ENCODE peak calls at places on chromosomes 2 and 18, in six cellular contexts. R is HCT116, L is Panc1, O is HepG2, P is H1, S is SK-N-SH. E is an unnamed sample.

GRCh38 chr2:175877845-175878563 is 124.1 kb downstream of the LNPK start:
- DNase-seq in R (no peak), L (no peak), O (no peak), P (no peak), S (no peak), E (no peak)

GRCh38 chr18:47075098-47075883 is 39.9 kb upstream of the ELOA2 start:
- DNase-seq in R (peak; percentile 57), L (no peak), O (no peak), P (no peak), S (no peak), E (peak; percentile 5)

GRCh38 chr2:128420776-128421175 is 102.1 kb upstream of the HS6ST1 start:
- DNase-seq in R (no peak), L (no peak), O (no peak), P (no peak), S (peak; percentile 57), E (no peak)

GRCh38 chr2:160061533-160062282 is 707 bp downstream of the PLA2R1 start:
- DNase-seq in R (no peak), L (no peak), O (no peak), P (no peak), S (peak; percentile 32), E (no peak)

GRCh38 chr2:99819766-99820165 is 322.6 kb downstream of the AFF3 start:
- DNase-seq in R (no peak), L (no peak), O (no peak), P (no peak), S (peak; percentile 30), E (no peak)

GRCh38 chr18:68532328-68532885 is 182.5 kb downstream of the TMX3 start:
- DNase-seq in R (no peak), L (no peak), O (no peak), P (no peak), S (no peak), E (no peak)

GRCh38 chr2:159571540-159572260 is 44.6 kb downstream of the BAZ2B start:
- DNase-seq in R (no peak), L (no peak), O (no peak), P (no peak), S (no peak), E (no peak)

GRCh38 chr2:197255550-197255949 is 55.0 kb downstream of the ANKRD44 start:
- DNase-seq in R (no peak), L (no peak), O (no peak), P (no peak), S (peak; percentile 87), E (no peak)

GRCh38 chr18:47215554-47216138 is 35.8 kb downstream of the SKOR2 start:
- DNase-seq in R (peak; percentile 55), L (no peak), O (peak; percentile 44), P (no peak), S (peak; percentile 54), E (peak; percentile 11)

GRCh38 chr2:202113571-202114142 is 40.6 kb downstream of the KIAA2012 start:
- DNase-seq in R (no peak), L (no peak), O (peak; percentile 29), P (no peak), S (no peak), E (no peak)

GRCh38 chr18:56884511-56884910 is 233.4 kb downstream of the WDR7 start:
- DNase-seq in R (no peak), L (no peak), O (no peak), P (no peak), S (no peak), E (no peak)

GRCh38 chr2:74384051-74384450 is 3.9 kb upstream of the DCTN1 start:
- DNase-seq in R (no peak), L (no peak), O (no peak), P (no peak), S (no peak), E (no peak)

GRCh38 chr2:40127890-40128548 is 323.9 kb downstream of the SLC8A1 start:
- DNase-seq in R (no peak), L (no peak), O (no peak), P (no peak), S (no peak), E (no peak)

GRCh38 chr2:45816273-45816672 is 164.8 kb downstream of the PRKCE start:
- DNase-seq in R (no peak), L (no peak), O (no peak), P (no peak), S (no peak), E (no peak)

GRCh38 chr18:30970201-30970816 is 72.2 kb downstream of the DSC3 start:
- DNase-seq in R (peak; percentile 63), L (no peak), O (peak; percentile 31), P (no peak), S (no peak), E (no peak)

GRCh38 chr18:21389283-21389682 is 147.3 kb downstream of the GREB1L start:
- DNase-seq in R (no peak), L (no peak), O (no peak), P (no peak), S (no peak), E (no peak)

GRCh38 chr2:169776483-169776802 is 22.2 kb upstream of the SSB start:
- DNase-seq in R (no peak), L (no peak), O (no peak), P (no peak), S (no peak), E (no peak)

GRCh38 chr18:53551868-53552426 is 672.5 kb downstream of the MBD2 start:
- DNase-seq in R (no peak), L (no peak), O (no peak), P (no peak), S (no peak), E (no peak)

GRCh38 chr2:60958800-60959199 is 58.7 kb upstream of the PEX13 start:
- DNase-seq in R (no peak), L (no peak), O (no peak), P (no peak), S (no peak), E (no peak)

GRCh38 chr18:32373995-32374394 is 96.7 kb downstream of the GAREM1 start:
- DNase-seq in R (peak; percentile 53), L (no peak), O (no peak), P (no peak), S (no peak), E (no peak)

GRCh38 chr2:1752751-1753150 is 8.4 kb upstream of the PXDN start:
- DNase-seq in R (no peak), L (no peak), O (no peak), P (no peak), S (no peak), E (no peak)

GRCh38 chr2:214591359-214591758 is 180.5 kb downstream of the VWC2L start:
- DNase-seq in R (no peak), L (no peak), O (peak; percentile 7), P (no peak), S (no peak), E (no peak)

GRCh38 chr18:48404707-48405106 is 4.5 kb downstream of the ZBTB7C start:
- DNase-seq in R (no peak), L (no peak), O (no peak), P (no peak), S (peak; percentile 42), E (no peak)

GRCh38 chr2:206502729-206503128 is 59.4 kb downstream of the ADAM23 start:
- DNase-seq in R (no peak), L (no peak), O (no peak), P (no peak), S (no peak), E (no peak)

GRCh38 chr2:120771556-120772208 is 36.0 kb downstream of the GLI2 start:
- DNase-seq in R (no peak), L (no peak), O (no peak), P (no peak), S (no peak), E (no peak)

GRCh38 chr2:209472386-209472832 is 48.6 kb downstream of the MAP2 start:
- DNase-seq in R (no peak), L (no peak), O (no peak), P (no peak), S (no peak), E (no peak)

GRCh38 chr2:55712477-55713060 is 18.9 kb upstream of the PNPT1 start:
- DNase-seq in R (no peak), L (no peak), O (no peak), P (no peak), S (no peak), E (no peak)
- TF ChIP-seq SIN3A in R (no peak), L (no peak), O (no peak), P (no peak), S (no peak), E (no peak)

DNA sequence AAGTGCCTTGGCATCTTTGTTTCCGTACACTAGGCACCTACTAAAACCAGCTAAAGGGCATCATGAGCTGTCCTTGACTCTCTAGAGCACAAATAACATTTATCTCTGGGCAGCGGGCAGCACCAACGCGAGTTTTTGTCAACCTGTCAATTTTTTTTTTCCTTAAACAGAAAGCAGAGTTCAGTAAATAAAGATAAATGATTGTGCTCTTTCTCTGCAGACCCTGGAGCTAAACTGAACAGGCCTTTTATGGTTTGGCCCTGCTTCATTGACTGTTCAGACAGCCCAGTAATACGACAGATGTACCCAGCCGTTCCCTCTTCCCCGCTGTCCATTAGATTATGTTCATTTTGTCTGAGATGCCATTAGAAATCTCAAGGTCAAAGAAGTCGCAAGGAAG is 280.6 kb upstream of the PIK3C3 start:
- DNase-seq in R (no peak), L (no peak), O (no peak), P (no peak), S (peak; percentile 64), E (no peak)
- TF ChIP-seq SIN3A in R (no peak), L (no peak), O (no peak), P (no peak), S (no peak), E (no peak)

DNA sequence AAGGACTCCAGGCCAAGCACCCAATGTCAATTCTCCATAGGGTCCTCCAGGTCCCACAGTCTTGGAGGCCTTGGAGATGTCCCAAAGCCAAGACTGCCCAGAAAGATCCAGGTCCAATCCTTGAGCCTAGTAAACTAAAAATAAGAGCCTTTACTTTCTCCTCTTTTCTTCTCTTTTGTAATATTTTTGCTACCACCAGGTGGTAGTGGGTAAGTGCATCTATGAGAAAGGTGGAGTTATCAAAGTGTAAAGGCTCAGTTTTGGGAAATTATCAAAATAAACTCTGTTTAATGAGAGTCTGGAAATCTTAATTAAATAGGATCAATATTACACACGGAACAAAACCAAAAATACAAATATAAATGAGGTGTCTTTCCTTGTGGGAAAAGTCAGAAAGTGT is 276.4 kb downstream of the ALK start:
- DNase-seq in R (no peak), L (no peak), O (no peak), P (no peak), S (no peak), E (no peak)
- TF ChIP-seq SIN3A in R (no peak), L (no peak), O (no peak), P (no peak), S (no peak), E (no peak)

GRCh38 chr2:61995515-61995914 is 90.0 kb downstream of the COMMD1 start:
- DNase-seq in R (no peak), L (no peak), O (no peak), P (no peak), S (no peak), E (no peak)

GRCh38 chr2:61988462-61989366 is 83.2 kb downstream of the COMMD1 start:
- DNase-seq in R (no peak), L (no peak), O (no peak), P (no peak), S (no peak), E (peak; percentile 33)

GRCh38 chr2:61995059-61995458 is 89.6 kb downstream of the COMMD1 start:
- DNase-seq in R (no peak), L (no peak), O (no peak), P (no peak), S (no peak), E (no peak)

GRCh38 chr2:61993422-61994024 is 88.0 kb downstream of the COMMD1 start:
- DNase-seq in R (peak; percentile 38), L (peak; percentile 38), O (peak; percentile 52), P (no peak), S (peak; percentile 57), E (peak; percentile 68)
- TF ChIP-seq SIN3A in R (no peak), L (no peak), O (no peak), P (no peak), S (no peak), E (no peak)

E was measured in K562.